ENCODE peak calls at places on chromosomes 11 and 22, in nine cellular contexts. One of them, this sample, is unnamed.

GRCh38 chr22:18954333-18954732 is 18.2 kb upstream of the PRODH start:
- DNase-seq in endodermal cell: peak; percentile 96
- DNase-seq in activated CD4-positive, alpha-beta T cell treated with anti-CD3 and anti-CD28 coated beads for 24 hours: peak; percentile 33
- DNase-seq in Calu3: peak; percentile 81
- DNase-seq in EH: peak; percentile 57
- DNase-seq in NCI-H1930: peak; percentile 3
- DNase-seq in foreskin melanocyte: peak; percentile 17
- DNase-seq in kidney tubule cell: peak; percentile 65
- DNase-seq in mesendoderm: peak; percentile 61
- DNase-seq in this sample: no peak

GRCh38 chr11:62497132-62497915 is 49.3 kb downstream of the AHNAK start:
- DNase-seq in endodermal cell: peak; percentile 80
- DNase-seq in NCI-H1930: no peak
- DNase-seq in mesendoderm: peak; percentile 84
- DNase-seq in Calu3: peak; percentile 62
- DNase-seq in foreskin melanocyte: peak; percentile 72
- DNase-seq in activated CD4-positive, alpha-beta T cell treated with anti-CD3 and anti-CD28 coated beads for 24 hours: no peak
- DNase-seq in EH: peak; percentile 75
- DNase-seq in kidney tubule cell: peak; percentile 75
- DNase-seq in this sample: no peak

GRCh38 chr11:93389737-93390136 is 59.2 kb downstream of the DEUP1 start:
- DNase-seq in foreskin melanocyte: no peak
- DNase-seq in endodermal cell: no peak
- DNase-seq in EH: peak; percentile 1
- DNase-seq in NCI-H1930: no peak
- DNase-seq in activated CD4-positive, alpha-beta T cell treated with anti-CD3 and anti-CD28 coated beads for 24 hours: no peak
- DNase-seq in mesendoderm: no peak
- DNase-seq in Calu3: no peak
- DNase-seq in kidney tubule cell: peak; percentile 25
- DNase-seq in this sample: no peak

GRCh38 chr11:69261116-69261515 is 32.8 kb upstream of the MYEOV start:
- DNase-seq in foreskin melanocyte: no peak
- DNase-seq in endodermal cell: no peak
- DNase-seq in activated CD4-positive, alpha-beta T cell treated with anti-CD3 and anti-CD28 coated beads for 24 hours: no peak
- DNase-seq in mesendoderm: no peak
- DNase-seq in kidney tubule cell: no peak
- DNase-seq in NCI-H1930: no peak
- DNase-seq in Calu3: no peak
- DNase-seq in EH: no peak
- DNase-seq in this sample: no peak

GRCh38 chr11:17792161-17792560 is 57.6 kb downstream of the KCNC1 start:
- DNase-seq in endodermal cell: no peak
- DNase-seq in Calu3: no peak
- DNase-seq in foreskin melanocyte: no peak
- DNase-seq in NCI-H1930: no peak
- DNase-seq in activated CD4-positive, alpha-beta T cell treated with anti-CD3 and anti-CD28 coated beads for 24 hours: no peak
- DNase-seq in mesendoderm: no peak
- DNase-seq in EH: no peak
- DNase-seq in kidney tubule cell: no peak
- DNase-seq in this sample: no peak

GRCh38 chr22:20967697-20968201 is 694 bp downstream of the AIFM3 start:
- DNase-seq in foreskin melanocyte: no peak
- DNase-seq in endodermal cell: peak; percentile 75
- DNase-seq in kidney tubule cell: no peak
- DNase-seq in EH: no peak
- DNase-seq in mesendoderm: peak; percentile 48
- DNase-seq in Calu3: no peak
- DNase-seq in NCI-H1930: no peak
- DNase-seq in activated CD4-positive, alpha-beta T cell treated with anti-CD3 and anti-CD28 coated beads for 24 hours: no peak
- DNase-seq in this sample: no peak

GRCh38 chr11:78078218-78079167 is 1.2 kb downstream of the NDUFC2 start:
- DNase-seq in activated CD4-positive, alpha-beta T cell treated with anti-CD3 and anti-CD28 coated beads for 24 hours: no peak
- DNase-seq in kidney tubule cell: no peak
- DNase-seq in EH: no peak
- DNase-seq in mesendoderm: no peak
- DNase-seq in foreskin melanocyte: no peak
- DNase-seq in endodermal cell: peak; percentile 58
- DNase-seq in NCI-H1930: no peak
- DNase-seq in Calu3: no peak
- DNase-seq in this sample: no peak

GRCh38 chr11:44632466-44633123 is 67.1 kb downstream of the CD82 start:
- DNase-seq in NCI-H1930: no peak
- DNase-seq in kidney tubule cell: peak; percentile 60
- DNase-seq in endodermal cell: peak; percentile 75
- DNase-seq in mesendoderm: peak; percentile 77
- DNase-seq in EH: peak; percentile 32
- DNase-seq in foreskin melanocyte: no peak
- DNase-seq in activated CD4-positive, alpha-beta T cell treated with anti-CD3 and anti-CD28 coated beads for 24 hours: no peak
- DNase-seq in Calu3: peak; percentile 40
- DNase-seq in this sample: no peak

GRCh38 chr11:47672283-47672730 is 29.9 kb upstream of the MTCH2 start:
- DNase-seq in endodermal cell: no peak
- DNase-seq in activated CD4-positive, alpha-beta T cell treated with anti-CD3 and anti-CD28 coated beads for 24 hours: no peak
- DNase-seq in mesendoderm: peak; percentile 37
- DNase-seq in kidney tubule cell: peak; percentile 33
- DNase-seq in Calu3: no peak
- DNase-seq in EH: peak; percentile 6
- DNase-seq in NCI-H1930: no peak
- DNase-seq in foreskin melanocyte: no peak
- DNase-seq in this sample: no peak

GRCh38 chr11:74691755-74692154 is 39.5 kb downstream of the CHRDL2 start:
- DNase-seq in kidney tubule cell: peak; percentile 12
- DNase-seq in EH: peak; percentile 56
- DNase-seq in activated CD4-positive, alpha-beta T cell treated with anti-CD3 and anti-CD28 coated beads for 24 hours: no peak
- DNase-seq in foreskin melanocyte: no peak
- DNase-seq in mesendoderm: no peak
- DNase-seq in endodermal cell: no peak
- DNase-seq in Calu3: no peak
- DNase-seq in NCI-H1930: no peak
- DNase-seq in this sample: no peak

GRCh38 chr22:44045171-44045570 is 21.1 kb downstream of the PARVB start:
- DNase-seq in mesendoderm: no peak
- DNase-seq in kidney tubule cell: peak; percentile 14
- DNase-seq in endodermal cell: no peak
- DNase-seq in NCI-H1930: no peak
- DNase-seq in activated CD4-positive, alpha-beta T cell treated with anti-CD3 and anti-CD28 coated beads for 24 hours: no peak
- DNase-seq in foreskin melanocyte: no peak
- DNase-seq in EH: peak; percentile 75
- DNase-seq in Calu3: no peak
- DNase-seq in this sample: no peak

GRCh38 chr11:128522943-128523518 is 64.3 kb downstream of the ETS1 start:
- DNase-seq in foreskin melanocyte: no peak
- DNase-seq in Calu3: no peak
- DNase-seq in EH: no peak
- DNase-seq in NCI-H1930: no peak
- DNase-seq in activated CD4-positive, alpha-beta T cell treated with anti-CD3 and anti-CD28 coated beads for 24 hours: peak; percentile 64
- DNase-seq in endodermal cell: no peak
- DNase-seq in kidney tubule cell: no peak
- DNase-seq in mesendoderm: no peak
- DNase-seq in this sample: no peak

GRCh38 chr11:120694706-120695105 is 183.2 kb downstream of the GRIK4 start:
- DNase-seq in activated CD4-positive, alpha-beta T cell treated with anti-CD3 and anti-CD28 coated beads for 24 hours: no peak
- DNase-seq in EH: no peak
- DNase-seq in endodermal cell: no peak
- DNase-seq in Calu3: no peak
- DNase-seq in foreskin melanocyte: no peak
- DNase-seq in kidney tubule cell: no peak
- DNase-seq in NCI-H1930: no peak
- DNase-seq in mesendoderm: no peak
- DNase-seq in this sample: no peak

GRCh38 chr11:75031224-75031753 is 42.6 kb downstream of the NEU3 start:
- DNase-seq in foreskin melanocyte: peak; percentile 97
- DNase-seq in EH: peak; percentile 88
- DNase-seq in Calu3: peak; percentile 29
- DNase-seq in mesendoderm: peak; percentile 71
- DNase-seq in activated CD4-positive, alpha-beta T cell treated with anti-CD3 and anti-CD28 coated beads for 24 hours: no peak
- DNase-seq in kidney tubule cell: peak; percentile 93
- DNase-seq in endodermal cell: no peak
- DNase-seq in NCI-H1930: no peak
- DNase-seq in this sample: no peak

GRCh38 chr11:9802291-9802861 is 138.5 kb downstream of the SWAP70 start:
- DNase-seq in kidney tubule cell: peak; percentile 8
- DNase-seq in foreskin melanocyte: peak; percentile 64
- DNase-seq in mesendoderm: peak; percentile 84
- DNase-seq in activated CD4-positive, alpha-beta T cell treated with anti-CD3 and anti-CD28 coated beads for 24 hours: no peak
- DNase-seq in endodermal cell: no peak
- DNase-seq in EH: peak; percentile 96
- DNase-seq in Calu3: no peak
- DNase-seq in NCI-H1930: no peak
- DNase-seq in this sample: no peak

GRCh38 chr11:79244175-79244804 is 196.5 kb downstream of the TENM4 start:
- DNase-seq in activated CD4-positive, alpha-beta T cell treated with anti-CD3 and anti-CD28 coated beads for 24 hours: no peak
- DNase-seq in Calu3: no peak
- DNase-seq in mesendoderm: no peak
- DNase-seq in kidney tubule cell: peak; percentile 86
- DNase-seq in NCI-H1930: no peak
- DNase-seq in endodermal cell: no peak
- DNase-seq in EH: peak; percentile 89
- DNase-seq in foreskin melanocyte: peak; percentile 40
- DNase-seq in this sample: no peak